ENCODE peak calls at places on chromosome 7, in ten cellular contexts. One of them, this sample, is unnamed.

GRCh38 chr7:109407756-109408155 is 838.1 kb downstream of the DNAJB9 start:
- DNase-seq in left ventricle myocardium inferior: no peak
- DNase-seq in head of caudate nucleus: no peak
- DNase-seq in activated T-helper 1 cell treated with Interleukin-2 at 50 U/mL for 16 hours: no peak
- DNase-seq in GM20000: no peak
- DNase-seq in activated effector memory CD4-positive, alpha-beta T cell treated with Interleukin-2 at 50 U/mL for 16 hours: no peak
- DNase-seq in lower leg skin: no peak
- DNase-seq in activated naive CD4-positive, alpha-beta T cell treated with anti-CD3 and anti-CD28 coated beads, Interleukin-2, amount 50 U/mL, for 72 hours: no peak
- DNase-seq in skeletal muscle cell: no peak
- DNase-seq in stimulated activated naive CD4-positive, alpha-beta T cell: no peak
- DNase-seq in this sample: no peak

GRCh38 chr7:1275685-1276424 is 43.2 kb downstream of the UNCX start:
- DNase-seq in stimulated activated naive CD4-positive, alpha-beta T cell: no peak
- DNase-seq in GM20000: no peak
- DNase-seq in skeletal muscle cell: no peak
- DNase-seq in lower leg skin: no peak
- DNase-seq in left ventricle myocardium inferior: no peak
- DNase-seq in activated naive CD4-positive, alpha-beta T cell treated with anti-CD3 and anti-CD28 coated beads, Interleukin-2, amount 50 U/mL, for 72 hours: no peak
- DNase-seq in activated effector memory CD4-positive, alpha-beta T cell treated with Interleukin-2 at 50 U/mL for 16 hours: no peak
- DNase-seq in activated T-helper 1 cell treated with Interleukin-2 at 50 U/mL for 16 hours: no peak
- DNase-seq in head of caudate nucleus: no peak
- DNase-seq in this sample: no peak

GRCh38 chr7:4895766-4896165 is 12.2 kb upstream of the RADIL start:
- DNase-seq in activated T-helper 1 cell treated with Interleukin-2 at 50 U/mL for 16 hours: no peak
- DNase-seq in stimulated activated naive CD4-positive, alpha-beta T cell: no peak
- DNase-seq in left ventricle myocardium inferior: no peak
- DNase-seq in activated effector memory CD4-positive, alpha-beta T cell treated with Interleukin-2 at 50 U/mL for 16 hours: no peak
- DNase-seq in head of caudate nucleus: peak; percentile 73
- DNase-seq in skeletal muscle cell: no peak
- DNase-seq in lower leg skin: no peak
- DNase-seq in activated naive CD4-positive, alpha-beta T cell treated with anti-CD3 and anti-CD28 coated beads, Interleukin-2, amount 50 U/mL, for 72 hours: no peak
- DNase-seq in GM20000: no peak
- DNase-seq in this sample: no peak

GRCh38 chr7:107267138-107267537 is 98.3 kb downstream of the HBP1 start:
- DNase-seq in activated effector memory CD4-positive, alpha-beta T cell treated with Interleukin-2 at 50 U/mL for 16 hours: no peak
- DNase-seq in lower leg skin: no peak
- DNase-seq in GM20000: no peak
- DNase-seq in activated T-helper 1 cell treated with Interleukin-2 at 50 U/mL for 16 hours: no peak
- DNase-seq in activated naive CD4-positive, alpha-beta T cell treated with anti-CD3 and anti-CD28 coated beads, Interleukin-2, amount 50 U/mL, for 72 hours: no peak
- DNase-seq in skeletal muscle cell: no peak
- DNase-seq in stimulated activated naive CD4-positive, alpha-beta T cell: no peak
- DNase-seq in left ventricle myocardium inferior: no peak
- DNase-seq in head of caudate nucleus: no peak
- DNase-seq in this sample: no peak

GRCh38 chr7:154631162-154631561 is 371.8 kb downstream of the PAXIP1 start:
- DNase-seq in GM20000: no peak
- DNase-seq in activated effector memory CD4-positive, alpha-beta T cell treated with Interleukin-2 at 50 U/mL for 16 hours: no peak
- DNase-seq in activated T-helper 1 cell treated with Interleukin-2 at 50 U/mL for 16 hours: no peak
- DNase-seq in stimulated activated naive CD4-positive, alpha-beta T cell: no peak
- DNase-seq in lower leg skin: no peak
- DNase-seq in head of caudate nucleus: no peak
- DNase-seq in activated naive CD4-positive, alpha-beta T cell treated with anti-CD3 and anti-CD28 coated beads, Interleukin-2, amount 50 U/mL, for 72 hours: no peak
- DNase-seq in left ventricle myocardium inferior: no peak
- DNase-seq in skeletal muscle cell: no peak
- DNase-seq in this sample: no peak

GRCh38 chr7:84701524-84702306 is 485.1 kb downstream of the SEMA3D start:
- DNase-seq in activated T-helper 1 cell treated with Interleukin-2 at 50 U/mL for 16 hours: no peak
- DNase-seq in left ventricle myocardium inferior: no peak
- DNase-seq in skeletal muscle cell: peak; percentile 76
- DNase-seq in activated effector memory CD4-positive, alpha-beta T cell treated with Interleukin-2 at 50 U/mL for 16 hours: no peak
- DNase-seq in head of caudate nucleus: no peak
- DNase-seq in GM20000: no peak
- DNase-seq in stimulated activated naive CD4-positive, alpha-beta T cell: no peak
- DNase-seq in activated naive CD4-positive, alpha-beta T cell treated with anti-CD3 and anti-CD28 coated beads, Interleukin-2, amount 50 U/mL, for 72 hours: no peak
- DNase-seq in lower leg skin: no peak
- DNase-seq in this sample: no peak

GRCh38 chr7:105352018-105352612 is 36.6 kb downstream of the SRPK2 start:
- DNase-seq in left ventricle myocardium inferior: peak; percentile 80
- DNase-seq in stimulated activated naive CD4-positive, alpha-beta T cell: peak; percentile 12
- DNase-seq in GM20000: peak; percentile 55
- DNase-seq in activated T-helper 1 cell treated with Interleukin-2 at 50 U/mL for 16 hours: peak; percentile 31
- DNase-seq in head of caudate nucleus: peak; percentile 77
- DNase-seq in activated naive CD4-positive, alpha-beta T cell treated with anti-CD3 and anti-CD28 coated beads, Interleukin-2, amount 50 U/mL, for 72 hours: peak; percentile 30
- DNase-seq in activated effector memory CD4-positive, alpha-beta T cell treated with Interleukin-2 at 50 U/mL for 16 hours: peak; percentile 45
- DNase-seq in lower leg skin: peak; percentile 84
- DNase-seq in skeletal muscle cell: peak; percentile 90
- DNase-seq in this sample: peak; percentile 13

GRCh38 chr7:490461-491291 is 29.0 kb downstream of the PDGFA start:
- DNase-seq in stimulated activated naive CD4-positive, alpha-beta T cell: no peak
- DNase-seq in left ventricle myocardium inferior: peak; percentile 9
- DNase-seq in activated effector memory CD4-positive, alpha-beta T cell treated with Interleukin-2 at 50 U/mL for 16 hours: no peak
- DNase-seq in GM20000: no peak
- DNase-seq in lower leg skin: no peak
- DNase-seq in skeletal muscle cell: peak; percentile 53
- DNase-seq in activated naive CD4-positive, alpha-beta T cell treated with anti-CD3 and anti-CD28 coated beads, Interleukin-2, amount 50 U/mL, for 72 hours: no peak
- DNase-seq in activated T-helper 1 cell treated with Interleukin-2 at 50 U/mL for 16 hours: no peak
- DNase-seq in head of caudate nucleus: no peak
- DNase-seq in this sample: no peak

GRCh38 chr7:51148216-51148615 is 168.4 kb downstream of the COBL start:
- DNase-seq in lower leg skin: no peak
- DNase-seq in activated T-helper 1 cell treated with Interleukin-2 at 50 U/mL for 16 hours: no peak
- DNase-seq in GM20000: no peak
- DNase-seq in head of caudate nucleus: no peak
- DNase-seq in stimulated activated naive CD4-positive, alpha-beta T cell: no peak
- DNase-seq in activated naive CD4-positive, alpha-beta T cell treated with anti-CD3 and anti-CD28 coated beads, Interleukin-2, amount 50 U/mL, for 72 hours: no peak
- DNase-seq in left ventricle myocardium inferior: no peak
- DNase-seq in skeletal muscle cell: no peak
- DNase-seq in activated effector memory CD4-positive, alpha-beta T cell treated with Interleukin-2 at 50 U/mL for 16 hours: no peak
- DNase-seq in this sample: no peak

GRCh38 chr7:143216151-143216550 is 5.7 kb upstream of the TAS2R40 start:
- DNase-seq in skeletal muscle cell: no peak
- DNase-seq in GM20000: no peak
- DNase-seq in lower leg skin: no peak
- DNase-seq in activated effector memory CD4-positive, alpha-beta T cell treated with Interleukin-2 at 50 U/mL for 16 hours: no peak
- DNase-seq in activated T-helper 1 cell treated with Interleukin-2 at 50 U/mL for 16 hours: no peak
- DNase-seq in head of caudate nucleus: peak; percentile 67
- DNase-seq in activated naive CD4-positive, alpha-beta T cell treated with anti-CD3 and anti-CD28 coated beads, Interleukin-2, amount 50 U/mL, for 72 hours: no peak
- DNase-seq in left ventricle myocardium inferior: no peak
- DNase-seq in stimulated activated naive CD4-positive, alpha-beta T cell: no peak
- DNase-seq in this sample: no peak

GRCh38 chr7:98907570-98907969 is 29.2 kb downstream of the TRRAP start:
- DNase-seq in skeletal muscle cell: no peak
- DNase-seq in GM20000: no peak
- DNase-seq in head of caudate nucleus: no peak
- DNase-seq in activated effector memory CD4-positive, alpha-beta T cell treated with Interleukin-2 at 50 U/mL for 16 hours: no peak
- DNase-seq in activated T-helper 1 cell treated with Interleukin-2 at 50 U/mL for 16 hours: no peak
- DNase-seq in lower leg skin: no peak
- DNase-seq in left ventricle myocardium inferior: no peak
- DNase-seq in activated naive CD4-positive, alpha-beta T cell treated with anti-CD3 and anti-CD28 coated beads, Interleukin-2, amount 50 U/mL, for 72 hours: no peak
- DNase-seq in stimulated activated naive CD4-positive, alpha-beta T cell: no peak
- DNase-seq in this sample: no peak

GRCh38 chr7:80890391-80890790 is 28.5 kb downstream of the SEMA3C start:
- DNase-seq in activated T-helper 1 cell treated with Interleukin-2 at 50 U/mL for 16 hours: no peak
- DNase-seq in GM20000: no peak
- DNase-seq in activated naive CD4-positive, alpha-beta T cell treated with anti-CD3 and anti-CD28 coated beads, Interleukin-2, amount 50 U/mL, for 72 hours: no peak
- DNase-seq in head of caudate nucleus: no peak
- DNase-seq in left ventricle myocardium inferior: no peak
- DNase-seq in lower leg skin: no peak
- DNase-seq in skeletal muscle cell: no peak
- DNase-seq in activated effector memory CD4-positive, alpha-beta T cell treated with Interleukin-2 at 50 U/mL for 16 hours: no peak
- DNase-seq in stimulated activated naive CD4-positive, alpha-beta T cell: no peak
- DNase-seq in this sample: no peak

GRCh38 chr7:79598351-79598750 is 144.9 kb upstream of the MAGI2 start:
- DNase-seq in activated effector memory CD4-positive, alpha-beta T cell treated with Interleukin-2 at 50 U/mL for 16 hours: no peak
- DNase-seq in activated naive CD4-positive, alpha-beta T cell treated with anti-CD3 and anti-CD28 coated beads, Interleukin-2, amount 50 U/mL, for 72 hours: no peak
- DNase-seq in activated T-helper 1 cell treated with Interleukin-2 at 50 U/mL for 16 hours: no peak
- DNase-seq in GM20000: no peak
- DNase-seq in skeletal muscle cell: no peak
- DNase-seq in head of caudate nucleus: no peak
- DNase-seq in lower leg skin: no peak
- DNase-seq in left ventricle myocardium inferior: no peak
- DNase-seq in stimulated activated naive CD4-positive, alpha-beta T cell: no peak
- DNase-seq in this sample: no peak

GRCh38 chr7:16841681-16842080 is 36.9 kb upstream of the AGR2 start:
- DNase-seq in head of caudate nucleus: no peak
- DNase-seq in skeletal muscle cell: peak; percentile 36
- DNase-seq in stimulated activated naive CD4-positive, alpha-beta T cell: no peak
- DNase-seq in activated naive CD4-positive, alpha-beta T cell treated with anti-CD3 and anti-CD28 coated beads, Interleukin-2, amount 50 U/mL, for 72 hours: no peak
- DNase-seq in activated effector memory CD4-positive, alpha-beta T cell treated with Interleukin-2 at 50 U/mL for 16 hours: no peak
- DNase-seq in lower leg skin: no peak
- DNase-seq in activated T-helper 1 cell treated with Interleukin-2 at 50 U/mL for 16 hours: no peak
- DNase-seq in left ventricle myocardium inferior: no peak
- DNase-seq in GM20000: no peak
- DNase-seq in this sample: no peak

GRCh38 chr7:110759069-110759468 is 331.9 kb upstream of the LRRN3 start:
- DNase-seq in activated effector memory CD4-positive, alpha-beta T cell treated with Interleukin-2 at 50 U/mL for 16 hours: no peak
- DNase-seq in skeletal muscle cell: no peak
- DNase-seq in activated T-helper 1 cell treated with Interleukin-2 at 50 U/mL for 16 hours: no peak
- DNase-seq in activated naive CD4-positive, alpha-beta T cell treated with anti-CD3 and anti-CD28 coated beads, Interleukin-2, amount 50 U/mL, for 72 hours: no peak
- DNase-seq in lower leg skin: no peak
- DNase-seq in head of caudate nucleus: no peak
- DNase-seq in stimulated activated naive CD4-positive, alpha-beta T cell: no peak
- DNase-seq in left ventricle myocardium inferior: no peak
- DNase-seq in GM20000: no peak
- DNase-seq in this sample: no peak

GRCh38 chr7:42972703-42973500 is 40.7 kb downstream of the MRPL32 start:
- DNase-seq in activated effector memory CD4-positive, alpha-beta T cell treated with Interleukin-2 at 50 U/mL for 16 hours: no peak
- DNase-seq in head of caudate nucleus: no peak
- DNase-seq in activated T-helper 1 cell treated with Interleukin-2 at 50 U/mL for 16 hours: no peak
- DNase-seq in skeletal muscle cell: peak; percentile 100
- DNase-seq in GM20000: no peak
- DNase-seq in left ventricle myocardium inferior: no peak
- DNase-seq in lower leg skin: peak; percentile 60
- DNase-seq in activated naive CD4-positive, alpha-beta T cell treated with anti-CD3 and anti-CD28 coated beads, Interleukin-2, amount 50 U/mL, for 72 hours: no peak
- DNase-seq in stimulated activated naive CD4-positive, alpha-beta T cell: no peak
- DNase-seq in this sample: no peak

GRCh38 chr7:40354736-40355135 is 219.9 kb downstream of the SUGCT start:
- DNase-seq in activated naive CD4-positive, alpha-beta T cell treated with anti-CD3 and anti-CD28 coated beads, Interleukin-2, amount 50 U/mL, for 72 hours: no peak
- DNase-seq in activated effector memory CD4-positive, alpha-beta T cell treated with Interleukin-2 at 50 U/mL for 16 hours: no peak
- DNase-seq in activated T-helper 1 cell treated with Interleukin-2 at 50 U/mL for 16 hours: no peak
- DNase-seq in stimulated activated naive CD4-positive, alpha-beta T cell: no peak
- DNase-seq in lower leg skin: no peak
- DNase-seq in head of caudate nucleus: no peak
- DNase-seq in left ventricle myocardium inferior: no peak
- DNase-seq in skeletal muscle cell: no peak
- DNase-seq in GM20000: no peak
- DNase-seq in this sample: no peak

GRCh38 chr7:25926009-25926408 is 226.0 kb upstream of the NFE2L3 start:
- DNase-seq in lower leg skin: no peak
- DNase-seq in activated naive CD4-positive, alpha-beta T cell treated with anti-CD3 and anti-CD28 coated beads, Interleukin-2, amount 50 U/mL, for 72 hours: no peak
- DNase-seq in activated T-helper 1 cell treated with Interleukin-2 at 50 U/mL for 16 hours: no peak
- DNase-seq in stimulated activated naive CD4-positive, alpha-beta T cell: no peak
- DNase-seq in activated effector memory CD4-positive, alpha-beta T cell treated with Interleukin-2 at 50 U/mL for 16 hours: no peak
- DNase-seq in skeletal muscle cell: peak; percentile 35
- DNase-seq in left ventricle myocardium inferior: no peak
- DNase-seq in head of caudate nucleus: no peak
- DNase-seq in GM20000: no peak
- DNase-seq in this sample: no peak

GRCh38 chr7:27245124-27245797 is 2.7 kb downstream of the EVX1 start:
- DNase-seq in stimulated activated naive CD4-positive, alpha-beta T cell: no peak
- DNase-seq in head of caudate nucleus: no peak
- DNase-seq in skeletal muscle cell: no peak
- DNase-seq in activated naive CD4-positive, alpha-beta T cell treated with anti-CD3 and anti-CD28 coated beads, Interleukin-2, amount 50 U/mL, for 72 hours: no peak
- DNase-seq in activated T-helper 1 cell treated with Interleukin-2 at 50 U/mL for 16 hours: no peak
- DNase-seq in left ventricle myocardium inferior: no peak
- DNase-seq in GM20000: peak; percentile 31
- DNase-seq in lower leg skin: no peak
- DNase-seq in activated effector memory CD4-positive, alpha-beta T cell treated with Interleukin-2 at 50 U/mL for 16 hours: no peak
- DNase-seq in this sample: no peak

GRCh38 chr7:42198296-42198695 is 38.7 kb downstream of the GLI3 start:
- DNase-seq in activated T-helper 1 cell treated with Interleukin-2 at 50 U/mL for 16 hours: no peak
- DNase-seq in stimulated activated naive CD4-positive, alpha-beta T cell: no peak
- DNase-seq in lower leg skin: peak; percentile 54
- DNase-seq in activated naive CD4-positive, alpha-beta T cell treated with anti-CD3 and anti-CD28 coated beads, Interleukin-2, amount 50 U/mL, for 72 hours: no peak
- DNase-seq in activated effector memory CD4-positive, alpha-beta T cell treated with Interleukin-2 at 50 U/mL for 16 hours: no peak
- DNase-seq in left ventricle myocardium inferior: no peak
- DNase-seq in GM20000: no peak
- DNase-seq in head of caudate nucleus: no peak
- DNase-seq in skeletal muscle cell: no peak
- DNase-seq in this sample: no peak

GRCh38 chr7:98423043-98423442 is 22.2 kb upstream of the BAIAP2L1 start:
- DNase-seq in left ventricle myocardium inferior: no peak
- DNase-seq in skeletal muscle cell: no peak
- DNase-seq in stimulated activated naive CD4-positive, alpha-beta T cell: no peak
- DNase-seq in GM20000: no peak
- DNase-seq in head of caudate nucleus: no peak
- DNase-seq in activated T-helper 1 cell treated with Interleukin-2 at 50 U/mL for 16 hours: no peak
- DNase-seq in lower leg skin: no peak
- DNase-seq in activated effector memory CD4-positive, alpha-beta T cell treated with Interleukin-2 at 50 U/mL for 16 hours: no peak
- DNase-seq in activated naive CD4-positive, alpha-beta T cell treated with anti-CD3 and anti-CD28 coated beads, Interleukin-2, amount 50 U/mL, for 72 hours: no peak
- DNase-seq in this sample: no peak

GRCh38 chr7:107559864-107560263 is 3.9 kb downstream of the COG5 start:
- DNase-seq in GM20000: no peak
- DNase-seq in skeletal muscle cell: no peak
- DNase-seq in activated naive CD4-positive, alpha-beta T cell treated with anti-CD3 and anti-CD28 coated beads, Interleukin-2, amount 50 U/mL, for 72 hours: no peak
- DNase-seq in stimulated activated naive CD4-positive, alpha-beta T cell: no peak
- DNase-seq in left ventricle myocardium inferior: no peak
- DNase-seq in activated T-helper 1 cell treated with Interleukin-2 at 50 U/mL for 16 hours: no peak
- DNase-seq in lower leg skin: no peak
- DNase-seq in activated effector memory CD4-positive, alpha-beta T cell treated with Interleukin-2 at 50 U/mL for 16 hours: no peak
- DNase-seq in head of caudate nucleus: no peak
- DNase-seq in this sample: no peak

GRCh38 chr7:43582503-43583423 is at the start of gene STK17A:
- DNase-seq in activated T-helper 1 cell treated with Interleukin-2 at 50 U/mL for 16 hours: peak; percentile 94
- DNase-seq in skeletal muscle cell: peak; percentile 62
- DNase-seq in head of caudate nucleus: peak; percentile 95
- DNase-seq in GM20000: peak; percentile 95
- DNase-seq in lower leg skin: peak; percentile 89
- DNase-seq in stimulated activated naive CD4-positive, alpha-beta T cell: peak; percentile 93
- DNase-seq in activated naive CD4-positive, alpha-beta T cell treated with anti-CD3 and anti-CD28 coated beads, Interleukin-2, amount 50 U/mL, for 72 hours: peak; percentile 95
- DNase-seq in left ventricle myocardium inferior: peak; percentile 92
- DNase-seq in activated effector memory CD4-positive, alpha-beta T cell treated with Interleukin-2 at 50 U/mL for 16 hours: peak; percentile 94
- DNase-seq in this sample: peak; percentile 95

GRCh38 chr7:68717176-68717575 is 881.1 kb upstream of the AUTS2 start:
- DNase-seq in activated T-helper 1 cell treated with Interleukin-2 at 50 U/mL for 16 hours: no peak
- DNase-seq in lower leg skin: no peak
- DNase-seq in activated naive CD4-positive, alpha-beta T cell treated with anti-CD3 and anti-CD28 coated beads, Interleukin-2, amount 50 U/mL, for 72 hours: no peak
- DNase-seq in activated effector memory CD4-positive, alpha-beta T cell treated with Interleukin-2 at 50 U/mL for 16 hours: no peak
- DNase-seq in GM20000: no peak
- DNase-seq in head of caudate nucleus: no peak
- DNase-seq in stimulated activated naive CD4-positive, alpha-beta T cell: no peak
- DNase-seq in left ventricle myocardium inferior: no peak
- DNase-seq in skeletal muscle cell: no peak
- DNase-seq in this sample: no peak

GRCh38 chr7:140059288-140060242 is 3.2 kb downstream of the PARP12 start:
- DNase-seq in skeletal muscle cell: peak; percentile 34
- DNase-seq in lower leg skin: peak; percentile 57
- DNase-seq in stimulated activated naive CD4-positive, alpha-beta T cell: no peak
- DNase-seq in GM20000: no peak
- DNase-seq in activated T-helper 1 cell treated with Interleukin-2 at 50 U/mL for 16 hours: no peak
- DNase-seq in activated effector memory CD4-positive, alpha-beta T cell treated with Interleukin-2 at 50 U/mL for 16 hours: peak; percentile 12
- DNase-seq in left ventricle myocardium inferior: peak; percentile 42
- DNase-seq in activated naive CD4-positive, alpha-beta T cell treated with anti-CD3 and anti-CD28 coated beads, Interleukin-2, amount 50 U/mL, for 72 hours: no peak
- DNase-seq in head of caudate nucleus: no peak
- DNase-seq in this sample: no peak

GRCh38 chr7:119572132-119572531 is 700.8 kb upstream of the KCND2 start:
- DNase-seq in left ventricle myocardium inferior: no peak
- DNase-seq in activated T-helper 1 cell treated with Interleukin-2 at 50 U/mL for 16 hours: no peak
- DNase-seq in head of caudate nucleus: peak; percentile 68
- DNase-seq in lower leg skin: no peak
- DNase-seq in activated naive CD4-positive, alpha-beta T cell treated with anti-CD3 and anti-CD28 coated beads, Interleukin-2, amount 50 U/mL, for 72 hours: no peak
- DNase-seq in activated effector memory CD4-positive, alpha-beta T cell treated with Interleukin-2 at 50 U/mL for 16 hours: no peak
- DNase-seq in stimulated activated naive CD4-positive, alpha-beta T cell: no peak
- DNase-seq in skeletal muscle cell: no peak
- DNase-seq in GM20000: no peak
- DNase-seq in this sample: no peak

GRCh38 chr7:40437936-40438634 is 303.3 kb downstream of the SUGCT start:
- DNase-seq in activated naive CD4-positive, alpha-beta T cell treated with anti-CD3 and anti-CD28 coated beads, Interleukin-2, amount 50 U/mL, for 72 hours: no peak
- DNase-seq in GM20000: no peak
- DNase-seq in head of caudate nucleus: no peak
- DNase-seq in skeletal muscle cell: no peak
- DNase-seq in lower leg skin: no peak
- DNase-seq in activated T-helper 1 cell treated with Interleukin-2 at 50 U/mL for 16 hours: no peak
- DNase-seq in left ventricle myocardium inferior: no peak
- DNase-seq in stimulated activated naive CD4-positive, alpha-beta T cell: no peak
- DNase-seq in activated effector memory CD4-positive, alpha-beta T cell treated with Interleukin-2 at 50 U/mL for 16 hours: no peak
- DNase-seq in this sample: no peak

GRCh38 chr7:23808421-23808820 is 98.4 kb downstream of the STK31 start:
- DNase-seq in left ventricle myocardium inferior: no peak
- DNase-seq in skeletal muscle cell: no peak
- DNase-seq in activated effector memory CD4-positive, alpha-beta T cell treated with Interleukin-2 at 50 U/mL for 16 hours: no peak
- DNase-seq in head of caudate nucleus: no peak
- DNase-seq in activated naive CD4-positive, alpha-beta T cell treated with anti-CD3 and anti-CD28 coated beads, Interleukin-2, amount 50 U/mL, for 72 hours: no peak
- DNase-seq in activated T-helper 1 cell treated with Interleukin-2 at 50 U/mL for 16 hours: no peak
- DNase-seq in GM20000: no peak
- DNase-seq in stimulated activated naive CD4-positive, alpha-beta T cell: no peak
- DNase-seq in lower leg skin: no peak
- DNase-seq in this sample: no peak

This sample was measured in T-helper 17 cell.